ENCODE peak calls at places on chromosomes 16 and 17, in six cellular contexts. H, E, J, W, T and Z are unnamed samples.
A peak's percentile ranks its signal among the peaks of the same experiment; 100 is the strongest.

GRCh38 chr16:1519831-1520230 is 13.6 kb upstream of the TMEM204 start:
- DNase-seq in H (no peak), E (no peak), J (no peak), W (no peak), T (no peak), Z (no peak)

GRCh38 chr16:707062-707538 is 1.5 kb upstream of the FBXL16 start:
- DNase-seq in H (no peak), E (no peak), J (no peak), W (no peak), T (no peak), Z (no peak)

GRCh38 chr16:30698816-30699614 is at the start of gene SRCAP:
- DNase-seq in H (peak; percentile 45), E (peak; percentile 95), J (peak; percentile 89), W (peak; percentile 86), T (peak; percentile 83), Z (peak; percentile 81)

GRCh38 chr16:17026600-17027242 is 444.0 kb downstream of the XYLT1 start:
- DNase-seq in H (no peak), E (no peak), J (no peak), W (peak; percentile 5), T (no peak), Z (no peak)

GRCh38 chr17:47742319-47743181 is 9.5 kb downstream of the TBX21 start:
- DNase-seq in H (no peak), E (peak; percentile 40), J (peak; percentile 89), W (no peak), T (peak; percentile 14), Z (peak; percentile 61)

GRCh38 chr16:66905633-66906539 is 12.8 kb downstream of the CDH16 start:
- DNase-seq in H (no peak), E (no peak), J (no peak), W (peak; percentile 71), T (no peak), Z (no peak)

GRCh38 chr16:23771027-23771426 is 16.2 kb downstream of the CHP2 start:
- DNase-seq in H (no peak), E (no peak), J (no peak), W (no peak), T (no peak), Z (no peak)

GRCh38 chr17:794876-795275 is 12.7 kb downstream of the MRM3 start:
- DNase-seq in H (no peak), E (peak; percentile 94), J (peak; percentile 83), W (peak; percentile 99), T (peak; percentile 82), Z (peak; percentile 70)

GRCh38 chr16:56625943-56626654 is 518 bp downstream of the MT1E start:
- DNase-seq in H (no peak), E (peak; percentile 91), J (no peak), W (peak; percentile 76), T (peak; percentile 87), Z (no peak)

GRCh38 chr16:57665541-57665940 is 2.6 kb upstream of the ADGRG3 start:
- DNase-seq in H (no peak), E (no peak), J (no peak), W (no peak), T (no peak), Z (no peak)

DNA sequence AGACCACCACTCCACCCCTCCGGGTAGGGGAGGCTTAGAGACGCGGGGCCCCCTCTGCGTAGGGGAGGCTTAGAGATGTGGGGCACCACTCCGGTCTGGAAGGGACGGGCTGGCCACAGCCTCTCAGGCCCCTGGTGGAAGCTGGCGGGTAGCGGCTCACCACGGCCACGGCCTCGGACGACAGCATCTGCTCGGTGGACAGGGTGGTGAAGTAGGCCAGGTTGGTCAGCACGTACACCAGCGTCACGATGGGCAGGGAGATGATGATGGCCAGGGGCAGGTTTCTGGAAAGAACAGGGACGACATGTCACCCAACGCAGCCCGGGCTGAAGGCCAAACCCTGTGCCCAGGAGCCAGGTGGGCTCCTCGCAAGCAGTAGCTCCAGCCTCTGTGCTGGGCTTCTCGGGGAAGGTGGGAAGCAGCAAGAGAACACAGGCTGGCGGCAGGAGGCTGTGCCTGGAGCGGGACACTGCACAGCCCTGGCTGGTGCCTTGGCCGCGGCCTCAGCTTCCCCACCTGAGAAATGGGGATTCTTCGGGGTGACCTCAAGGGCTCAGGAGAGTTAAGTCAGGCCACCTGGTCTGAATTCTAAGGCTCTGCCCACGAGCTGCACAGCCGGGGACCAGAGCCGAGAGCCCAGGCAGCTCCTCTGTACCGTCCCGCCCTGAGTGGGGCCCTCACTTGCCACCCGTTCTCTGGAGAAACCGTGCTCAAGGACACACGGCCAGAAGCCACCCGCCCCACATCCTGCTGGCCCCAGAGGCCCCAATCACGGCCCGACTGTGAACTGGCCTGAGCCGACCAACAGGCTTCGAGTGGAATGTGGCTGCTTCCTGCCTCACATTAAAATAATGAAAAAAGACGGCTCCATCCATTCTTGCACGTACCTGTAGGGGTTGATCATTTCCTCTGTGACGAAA is 29.5 kb downstream of the SLC7A5 start:
- DNase-seq in H (no peak), E (no peak), J (no peak), W (no peak), T (no peak), Z (no peak)
- H3K4me3 ChIP-seq in H (no peak overlapping the region), E (no peak overlapping the region), J (no peak overlapping the region), W (no peak overlapping the region), T (no peak overlapping the region), Z (no peak overlapping the region)

DNA sequence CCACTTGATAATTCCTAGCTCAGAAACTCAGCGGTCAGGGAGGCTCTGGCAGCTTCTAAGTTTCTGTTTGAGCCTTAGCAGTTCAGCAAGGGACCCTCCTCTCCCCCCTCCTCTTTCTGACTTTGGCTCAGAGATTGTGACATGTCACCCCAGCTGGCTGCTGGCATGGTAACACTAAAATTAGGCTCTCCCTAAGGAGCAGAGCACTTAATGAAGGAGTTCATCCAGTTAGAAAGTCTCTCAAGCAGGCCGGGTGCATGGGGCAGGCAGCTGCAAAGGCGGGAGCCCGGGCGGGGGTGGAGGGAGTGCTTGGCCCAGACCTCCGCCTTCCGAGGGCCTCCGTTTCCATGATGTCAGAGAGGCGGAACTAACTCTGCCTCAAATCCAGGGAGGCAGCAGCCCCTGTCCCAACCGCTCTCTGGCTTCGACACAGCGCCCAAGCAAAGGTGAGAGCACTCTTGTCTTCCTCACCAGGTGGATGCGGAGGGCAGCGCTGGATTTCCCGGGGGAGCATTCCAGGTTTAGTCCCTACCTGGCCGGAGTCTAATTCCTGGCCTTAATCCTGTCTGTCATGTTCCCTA is 128.0 kb upstream of the PLCG2 start:
- DNase-seq in H (no peak), E (peak; percentile 95), J (peak; percentile 71), W (peak; percentile 34), T (peak; percentile 66), Z (peak; percentile 48)
- H3K4me3 ChIP-seq in H (no peak overlapping the region), E (no peak overlapping the region), J (no peak overlapping the region), W (no peak overlapping the region), T (no peak overlapping the region), Z (no peak overlapping the region)

DNA sequence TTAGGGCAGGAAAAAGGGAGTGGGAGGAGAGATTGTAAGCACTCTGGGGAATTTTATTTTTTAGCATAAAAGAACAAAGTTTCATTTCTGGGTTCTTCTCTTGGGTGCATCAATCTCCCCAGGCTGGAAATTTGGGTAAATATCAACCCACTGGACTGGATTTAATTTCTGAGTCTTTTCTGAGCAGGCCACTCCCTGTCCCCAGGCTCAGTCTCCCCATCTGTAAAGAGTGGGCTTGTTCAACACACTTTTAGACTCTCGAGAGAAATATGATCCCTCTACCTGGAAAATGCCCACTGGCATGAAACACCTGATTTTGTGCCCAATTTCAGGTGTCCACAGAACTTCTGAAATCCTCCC is 617 bp upstream of the VTN start:
- DNase-seq in H (no peak), E (no peak), J (no peak), W (no peak), T (no peak), Z (no peak)
- H3K4me3 ChIP-seq in H (peak overlapping the region; percentile 70), E (no peak overlapping the region), J (peak overlapping the region; percentile 34), W (no peak overlapping the region), T (no peak overlapping the region), Z (no peak overlapping the region)

DNA sequence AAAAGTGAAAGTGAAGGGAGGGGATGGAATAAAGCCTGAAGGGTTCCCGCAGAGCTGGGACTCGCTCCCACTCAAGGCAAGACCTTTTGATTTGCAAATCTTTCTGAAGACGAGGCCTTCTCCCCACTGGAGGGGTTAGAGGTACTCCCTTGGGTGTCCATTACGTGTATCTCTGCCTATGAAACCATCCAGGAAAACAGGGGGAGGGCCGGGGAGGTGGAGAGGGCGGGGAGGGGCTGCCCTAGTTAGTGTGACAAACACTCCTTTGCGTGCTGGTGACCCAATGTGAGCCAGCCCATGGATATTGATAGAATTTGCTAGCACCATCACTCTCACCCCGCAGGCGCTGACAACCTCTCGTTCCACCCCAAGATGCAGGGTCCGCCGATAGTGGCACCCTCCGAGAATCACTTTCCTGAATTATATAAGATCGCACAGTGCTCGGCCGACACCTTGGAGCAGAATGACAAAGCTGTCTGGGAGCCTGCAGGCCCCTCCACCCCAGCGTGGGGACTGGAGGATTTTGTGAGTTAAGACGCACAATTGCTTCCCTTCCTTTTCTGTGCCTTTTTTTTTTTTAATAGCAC is 155.1 kb downstream of the C16orf78 start:
- DNase-seq in H (no peak), E (no peak), J (no peak), W (no peak), T (peak; percentile 12), Z (no peak)
- H3K4me3 ChIP-seq in H (no peak overlapping the region), E (peak overlapping the region; percentile 11), J (no peak overlapping the region), W (no peak overlapping the region), T (peak overlapping the region; percentile 11), Z (no peak overlapping the region)

GRCh38 chr16:22195695-22196558 is 10.2 kb upstream of the EEF2K start:
- DNase-seq in H (peak; percentile 79), E (peak; percentile 95), J (peak; percentile 98), W (peak; percentile 94), T (peak; percentile 93), Z (peak; percentile 95)
- H3K4me3 ChIP-seq in H (peak overlapping the region; percentile 46), E (peak overlapping the region; percentile 41), J (peak overlapping the region; percentile 82), W (peak overlapping the region; percentile 30), T (peak overlapping the region; percentile 58), Z (peak overlapping the region; percentile 87)

GRCh38 chr17:41664587-41665565 is 23.8 kb upstream of the EIF1 start:
- DNase-seq in H (no peak), E (no peak), J (no peak), W (no peak), T (no peak), Z (no peak)
- H3K4me3 ChIP-seq in H (peak overlapping the region; percentile 47), E (peak overlapping the region; percentile 42), J (no peak overlapping the region), W (no peak overlapping the region), T (peak overlapping the region; percentile 57), Z (no peak overlapping the region)

DNA sequence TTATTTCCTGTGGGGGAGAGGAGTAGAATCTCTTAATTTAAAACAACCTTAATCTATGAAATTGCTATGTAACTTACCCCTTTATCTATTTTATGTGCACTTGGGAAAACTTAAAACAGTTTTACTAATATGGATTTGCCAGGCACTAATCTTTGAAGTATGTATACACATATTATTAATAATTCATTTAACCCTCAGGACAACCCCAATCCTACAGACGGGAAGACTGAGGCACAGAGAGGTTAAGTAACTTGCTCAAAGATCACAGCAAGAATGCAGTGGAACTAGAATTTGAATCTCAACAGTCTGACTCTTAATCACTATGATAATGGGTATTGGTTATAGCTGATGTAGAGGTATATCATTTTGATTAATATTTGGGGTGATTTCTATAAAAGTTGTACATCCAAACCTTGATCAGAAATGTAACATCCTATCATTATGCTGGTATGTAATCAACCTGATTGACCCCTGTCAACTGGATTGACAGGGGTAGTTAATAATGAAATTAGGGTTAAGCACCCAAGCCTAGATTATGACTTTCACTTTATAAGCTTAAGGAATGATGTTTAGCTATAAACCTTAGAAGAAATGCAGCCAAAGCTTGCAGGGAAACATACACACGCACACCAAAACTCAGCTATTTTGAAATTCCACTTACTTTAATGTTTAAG is 1.6 kb downstream of the MYO1D start:
- DNase-seq in H (no peak), E (no peak), J (no peak), W (no peak), T (no peak), Z (no peak)
- H3K4me3 ChIP-seq in H (peak overlapping the region; percentile 66), E (no peak overlapping the region), J (no peak overlapping the region), W (no peak overlapping the region), T (peak overlapping the region; percentile 80), Z (no peak overlapping the region)